ENCODE peak calls at places on chromosomes 3 and 15, in five cellular contexts. H is RWPE1; F is fibroblast of mammary gland; Q is CD4-positive, alpha-beta T cell; T is glutamatergic neuron. G is an unnamed sample.

GRCh38 chr3:67875858-67876257 is 221.4 kb upstream of the SUCLG2 start:
- DNase-seq in H (no peak), F (no peak), Q (no peak), T (no peak), G (no peak)

GRCh38 chr3:6737223-6737994 is 123.5 kb upstream of the GRM7 start:
- DNase-seq in H (no peak), F (no peak), Q (no peak), T (no peak), G (no peak)

GRCh38 chr3:44439499-44440295 is 37.8 kb downstream of the ZNF445 start:
- DNase-seq in H (no peak), F (peak; percentile 87), Q (peak; percentile 20), T (no peak), G (no peak)

GRCh38 chr3:80994085-80994665 is 767.3 kb downstream of the GBE1 start:
- DNase-seq in H (no peak), F (no peak), Q (no peak), T (no peak), G (no peak)

GRCh38 chr3:195094211-195094921 is 176.6 kb downstream of the XXYLT1 start:
- DNase-seq in H (no peak), F (no peak), Q (no peak), T (peak; percentile 45), G (peak; percentile 61)

GRCh38 chr3:126134219-126134975 is 46.0 kb downstream of the ALDH1L1 start:
- DNase-seq in H (peak; percentile 51), F (peak; percentile 45), Q (peak; percentile 11), T (peak; percentile 83), G (peak; percentile 26)

GRCh38 chr3:72445827-72446405 is 402.3 kb downstream of the SHQ1 start:
- DNase-seq in H (no peak), F (no peak), Q (no peak), T (no peak), G (no peak)

GRCh38 chr3:151290673-151291072 is 12.3 kb upstream of the P2RY14 start:
- DNase-seq in H (peak; percentile 46), F (peak; percentile 60), Q (no peak), T (no peak), G (no peak)

GRCh38 chr3:111989061-111989678 is 9.6 kb upstream of the TAGLN3 start:
- DNase-seq in H (no peak), F (peak; percentile 78), Q (no peak), T (no peak), G (no peak)

GRCh38 chr15:70513818-70514217 is 249.5 kb downstream of the UACA start:
- DNase-seq in H (no peak), F (no peak), Q (no peak), T (no peak), G (no peak)

GRCh38 chr15:70514236-70514635 is 249.1 kb downstream of the UACA start:
- DNase-seq in H (no peak), F (no peak), Q (no peak), T (no peak), G (no peak)

GRCh38 chr15:70510433-70510832 is 252.9 kb downstream of the UACA start:
- DNase-seq in H (no peak), F (no peak), Q (no peak), T (no peak), G (no peak)

GRCh38 chr15:70509282-70510272 is 253.8 kb downstream of the UACA start:
- DNase-seq in H (no peak), F (no peak), Q (no peak), T (no peak), G (no peak)

GRCh38 chr15:70512772-70513362 is 250.5 kb downstream of the UACA start:
- DNase-seq in H (peak; percentile 60), F (peak; percentile 70), Q (peak; percentile 36), T (no peak), G (no peak)
- TF ChIP-seq CTCF in H (peak; percentile 68), F (peak; percentile 94), Q (peak; percentile 74), T (peak; percentile 44), G (no peak)

GRCh38 chr15:25990245-25990644 is 127.1 kb upstream of the ATP10A start:
- DNase-seq in H (no peak), F (no peak), Q (no peak), T (no peak), G (no peak)

GRCh38 chr15:25987638-25988037 is 124.5 kb upstream of the ATP10A start:
- DNase-seq in H (no peak), F (no peak), Q (no peak), T (no peak), G (no peak)

GRCh38 chr15:25985179-25985578 is 122.1 kb upstream of the ATP10A start:
- DNase-seq in H (no peak), F (no peak), Q (no peak), T (no peak), G (no peak)

GRCh38 chr15:25989327-25989726 is 126.2 kb upstream of the ATP10A start:
- DNase-seq in H (no peak), F (no peak), Q (no peak), T (no peak), G (no peak)
- TF ChIP-seq CTCF in H (no peak), F (no peak), Q (no peak), T (peak; percentile 10), G (no peak)

DNA sequence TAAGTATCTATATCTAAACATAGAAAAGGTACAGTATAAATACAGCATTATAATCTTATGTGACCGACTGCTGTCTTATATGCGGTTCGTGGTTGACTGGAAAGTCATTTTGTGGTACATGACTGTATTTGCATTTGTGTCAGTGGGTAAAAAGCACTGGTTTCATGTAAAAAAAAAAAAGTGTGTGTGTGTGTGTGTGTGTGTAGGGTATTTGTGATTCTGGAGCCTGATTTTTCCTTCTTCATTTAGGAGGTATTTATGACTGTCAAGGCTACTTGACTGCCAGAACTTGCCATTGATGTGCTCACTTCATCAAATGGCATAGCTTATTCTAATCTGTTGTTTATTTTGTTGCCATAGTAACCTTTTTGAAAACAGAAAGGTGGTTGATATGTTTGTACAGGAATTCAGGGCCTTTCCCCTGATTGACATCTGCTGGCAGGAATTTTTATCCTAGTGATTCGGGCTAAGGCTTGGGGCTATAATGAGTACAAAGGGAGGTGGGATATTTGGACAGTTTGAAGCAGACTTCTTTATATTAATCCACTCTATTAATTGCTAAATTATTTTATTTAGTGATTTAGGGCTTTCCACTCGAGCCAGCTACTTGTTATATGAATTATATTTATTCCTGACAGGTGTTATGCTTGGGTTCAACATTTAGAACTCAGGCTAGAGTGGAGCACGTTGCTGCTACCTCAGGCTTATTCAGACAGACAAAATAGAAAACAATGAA is 63.4 kb downstream of the AKAP13 start:
- DNase-seq in H (peak; percentile 88), F (peak; percentile 8), Q (no peak), T (no peak), G (no peak)
- TF ChIP-seq CTCF in H (peak; percentile 42), F (no peak), Q (no peak), T (no peak), G (no peak)

DNA sequence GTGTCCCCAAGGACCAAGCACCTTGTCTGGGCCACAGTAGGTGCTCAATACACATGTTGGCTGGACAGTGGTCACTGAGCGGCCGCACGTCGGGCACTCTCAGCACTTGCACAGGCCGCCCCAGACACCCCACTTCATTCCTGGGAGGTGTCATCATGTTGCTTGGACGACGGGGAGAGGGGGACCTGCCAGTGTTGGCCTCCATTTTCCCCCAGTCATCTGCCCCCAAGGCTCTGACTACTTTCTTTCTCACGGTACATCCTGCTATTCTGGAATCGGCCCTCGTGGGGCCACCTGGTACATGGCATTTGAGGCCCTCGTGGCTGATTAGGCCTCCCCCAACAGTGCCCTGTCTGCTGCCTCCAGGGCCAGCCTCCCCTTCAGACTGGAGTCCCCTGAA is 1.2 kb upstream of the RHO start:
- DNase-seq in H (no peak), F (no peak), Q (no peak), T (no peak), G (no peak)
- TF ChIP-seq CTCF in H (no peak), F (no peak), Q (no peak), T (no peak), G (no peak)

GRCh38 chr3:106332135-106332534 is 463.3 kb upstream of the CBLB start:
- DNase-seq in H (no peak), F (no peak), Q (no peak), T (no peak), G (no peak)

GRCh38 chr3:106329505-106329904 is 460.7 kb upstream of the CBLB start:
- DNase-seq in H (no peak), F (no peak), Q (no peak), T (no peak), G (no peak)

GRCh38 chr3:106331636-106332035 is 462.8 kb upstream of the CBLB start:
- DNase-seq in H (no peak), F (no peak), Q (no peak), T (no peak), G (no peak)

GRCh38 chr3:106333911-106334618 is 465.3 kb upstream of the CBLB start:
- DNase-seq in H (no peak), F (peak; percentile 59), Q (no peak), T (no peak), G (no peak)

GRCh38 chr3:106332884-106333283 is 464.1 kb upstream of the CBLB start:
- DNase-seq in H (no peak), F (peak; percentile 30), Q (no peak), T (no peak), G (no peak)
- TF ChIP-seq CTCF in H (no peak), F (no peak), Q (no peak), T (no peak), G (no peak)

GRCh38 chr3:124688580-124689454 is 41.4 kb upstream of the UMPS start:
- DNase-seq in H (peak; percentile 85), F (peak; percentile 83), Q (peak; percentile 54), T (peak; percentile 76), G (peak; percentile 35)
- TF ChIP-seq CTCF in H (peak; percentile 89), F (peak; percentile 90), Q (peak; percentile 92), T (peak; percentile 75), G (peak; percentile 68)

GRCh38 chr15:57746752-57747151 is 40.2 kb downstream of the POLR2M start:
- DNase-seq in H (no peak), F (no peak), Q (no peak), T (no peak), G (no peak)

GRCh38 chr15:57751177-57751800 is 44.8 kb downstream of the POLR2M start:
- DNase-seq in H (peak; percentile 47), F (peak; percentile 66), Q (no peak), T (no peak), G (no peak)

GRCh38 chr15:57747206-57747605 is 40.7 kb downstream of the POLR2M start:
- DNase-seq in H (no peak), F (peak; percentile 27), Q (no peak), T (no peak), G (no peak)

GRCh38 chr15:57752840-57753239 is 46.3 kb downstream of the POLR2M start:
- DNase-seq in H (no peak), F (no peak), Q (no peak), T (no peak), G (no peak)

GRCh38 chr15:57752426-57752825 is 45.9 kb downstream of the POLR2M start:
- DNase-seq in H (no peak), F (peak; percentile 11), Q (no peak), T (no peak), G (no peak)
- TF ChIP-seq CTCF in H (no peak), F (peak; percentile 11), Q (no peak), T (no peak), G (no peak)

DNA sequence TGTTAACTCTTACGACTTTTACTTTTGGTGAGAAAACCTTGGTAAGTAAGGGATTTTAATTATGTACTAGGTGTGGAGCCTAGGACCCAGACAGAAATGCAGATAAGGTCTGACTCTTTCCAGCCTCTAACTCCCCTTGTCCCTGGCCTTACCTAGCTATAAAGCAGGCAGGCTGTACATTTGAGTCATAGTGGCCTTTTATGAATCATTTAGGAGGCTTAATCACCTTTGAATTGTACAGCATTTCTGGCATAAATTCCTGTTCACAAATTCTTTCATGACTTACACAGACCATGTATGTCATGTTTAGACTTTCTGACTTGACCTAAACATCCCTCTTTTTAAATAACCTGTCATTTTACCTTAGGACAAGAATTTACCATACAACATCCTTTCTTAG is 47.4 kb downstream of the CHCHD4 start:
- DNase-seq in H (no peak), F (no peak), Q (no peak), T (no peak), G (no peak)
- TF ChIP-seq CTCF in H (no peak), F (no peak), Q (no peak), T (no peak), G (no peak)

GRCh38 chr15:85312925-85313324 is 67.5 kb upstream of the AKAP13 start:
- DNase-seq in H (no peak), F (peak; percentile 90), Q (no peak), T (no peak), G (no peak)
- TF ChIP-seq CTCF in H (no peak), F (peak; percentile 46), Q (no peak), T (no peak), G (no peak)